ENCODE peak calls at places on chromosomes 4 and X, in four cellular contexts. One of them, this sample, is unnamed.

GRCh38 chr4:122824616-122825015 is 2.0 kb upstream of the FGF2 start:
- DNase-seq in GM20000: no peak
- DNase-seq in ELR: no peak
- DNase-seq in tibial artery: no peak
- DNase-seq in this sample: no peak

GRCh38 chr4:141810702-141811365 is 174.5 kb downstream of the IL15 start:
- DNase-seq in GM20000: no peak
- DNase-seq in ELR: no peak
- DNase-seq in tibial artery: no peak
- DNase-seq in this sample: no peak

GRCh38 chrX:144335402-144335801 is 451.5 kb downstream of the UBE2NL start:
- DNase-seq in GM20000: no peak
- DNase-seq in ELR: no peak
- DNase-seq in tibial artery: no peak
- DNase-seq in this sample: no peak

GRCh38 chr4:140688711-140689598 is 67.2 kb downstream of the TBC1D9 start:
- DNase-seq in GM20000: no peak
- DNase-seq in ELR: peak
- DNase-seq in tibial artery: no peak
- DNase-seq in this sample: no peak

GRCh38 chr4:173214231-173214630 is 45.6 kb downstream of the GALNT7 start:
- DNase-seq in GM20000: no peak
- DNase-seq in ELR: no peak
- DNase-seq in tibial artery: no peak
- DNase-seq in this sample: no peak

GRCh38 chr4:3293410-3294391 is 880 bp downstream of the RGS12 start:
- DNase-seq in GM20000: no peak
- DNase-seq in ELR: no peak
- DNase-seq in tibial artery: no peak
- DNase-seq in this sample: no peak

GRCh38 chrX:111168314-111168713 is 72.3 kb downstream of the PAK3 start:
- DNase-seq in GM20000: no peak
- DNase-seq in ELR: peak
- DNase-seq in tibial artery: no peak
- DNase-seq in this sample: no peak

GRCh38 chr4:105624530-105624929 is 72.1 kb downstream of the ARHGEF38 start:
- DNase-seq in GM20000: peak
- DNase-seq in ELR: peak
- DNase-seq in tibial artery: no peak
- DNase-seq in this sample: peak

GRCh38 chrX:41481264-41482109 is 34.3 kb downstream of the NYX start:
- DNase-seq in GM20000: peak
- DNase-seq in ELR: peak
- DNase-seq in tibial artery: no peak
- DNase-seq in this sample: no peak

GRCh38 chr4:24266951-24267577 is 317.3 kb downstream of the DHX15 start:
- DNase-seq in GM20000: no peak
- DNase-seq in ELR: no peak
- DNase-seq in tibial artery: no peak
- DNase-seq in this sample: no peak

GRCh38 chrX:153981771-153982533 is 9.4 kb downstream of the TMEM187 start:
- DNase-seq in GM20000: no peak
- DNase-seq in ELR: no peak
- DNase-seq in tibial artery: no peak
- DNase-seq in this sample: peak

This sample was measured in left ventricle myocardium inferior.